ENCODE peak calls at places on chromosomes 11 and 22, in six cellular contexts. R is iPS DF 6.9; Y is right lobe of liver; C is Jurkat, Clone E6-1; N is IMR-90; J is mammary epithelial cell. D is an unnamed sample.

GRCh38 chr11:22459053-22459452 is 120.9 kb downstream of the SLC17A6 start:
- DNase-seq in R (no peak), Y (no peak), C (no peak), N (peak; percentile 79), J (peak; percentile 89), D (peak; percentile 72)

GRCh38 chr11:118979434-118979833 is 7.9 kb downstream of the FOXR1 start:
- DNase-seq in R (no peak), Y (no peak), C (no peak), N (no peak), J (no peak), D (no peak)

GRCh38 chr11:8083088-8083395 is 2.0 kb downstream of the TUB start:
- DNase-seq in R (no peak), Y (no peak), C (no peak), N (no peak), J (no peak), D (no peak)

GRCh38 chr22:37148031-37148651 is 1.6 kb downstream of the IL2RB start:
- DNase-seq in R (no peak), Y (no peak), C (no peak), N (no peak), J (no peak), D (no peak)

GRCh38 chr11:122232985-122233384 is 117.0 kb upstream of the BLID start:
- DNase-seq in R (no peak), Y (no peak), C (no peak), N (no peak), J (no peak), D (no peak)

GRCh38 chr22:47656806-47657205 is 894.4 kb downstream of the TBC1D22A start:
- DNase-seq in R (no peak), Y (no peak), C (no peak), N (no peak), J (no peak), D (no peak)

GRCh38 chr22:20653795-20654342 is 120.0 kb upstream of the SERPIND1 start:
- DNase-seq in R (no peak), Y (no peak), C (no peak), N (no peak), J (no peak), D (no peak)

GRCh38 chr22:30304495-30305244 is 15.4 kb upstream of the CASTOR1 start:
- DNase-seq in R (no peak), Y (no peak), C (no peak), N (no peak), J (peak; percentile 88), D (no peak)

GRCh38 chr22:38320605-38321402 is 3.6 kb upstream of the CSNK1E start:
- DNase-seq in R (no peak), Y (no peak), C (no peak), N (no peak), J (no peak), D (no peak)

GRCh38 chr11:123590296-123590912 is 64.0 kb downstream of the SCN3B start:
- DNase-seq in R (no peak), Y (peak; percentile 40), C (no peak), N (peak; percentile 53), J (peak; percentile 11), D (peak; percentile 58)

GRCh38 chr11:103086461-103086860 is 5.5 kb downstream of the DCUN1D5 start:
- DNase-seq in R (no peak), Y (no peak), C (no peak), N (peak; percentile 36), J (no peak), D (no peak)

GRCh38 chr11:15938983-15939382 is 417.4 kb downstream of the SOX6 start:
- DNase-seq in R (no peak), Y (no peak), C (no peak), N (no peak), J (no peak), D (no peak)

GRCh38 chr11:94528551-94528950 is 15.2 kb upstream of the FUT4 start:
- DNase-seq in R (no peak), Y (no peak), C (no peak), N (no peak), J (no peak), D (no peak)

GRCh38 chr11:77147036-77147315 is 18.9 kb downstream of the MYO7A start:
- DNase-seq in R (no peak), Y (no peak), C (no peak), N (no peak), J (no peak), D (no peak)

DNA sequence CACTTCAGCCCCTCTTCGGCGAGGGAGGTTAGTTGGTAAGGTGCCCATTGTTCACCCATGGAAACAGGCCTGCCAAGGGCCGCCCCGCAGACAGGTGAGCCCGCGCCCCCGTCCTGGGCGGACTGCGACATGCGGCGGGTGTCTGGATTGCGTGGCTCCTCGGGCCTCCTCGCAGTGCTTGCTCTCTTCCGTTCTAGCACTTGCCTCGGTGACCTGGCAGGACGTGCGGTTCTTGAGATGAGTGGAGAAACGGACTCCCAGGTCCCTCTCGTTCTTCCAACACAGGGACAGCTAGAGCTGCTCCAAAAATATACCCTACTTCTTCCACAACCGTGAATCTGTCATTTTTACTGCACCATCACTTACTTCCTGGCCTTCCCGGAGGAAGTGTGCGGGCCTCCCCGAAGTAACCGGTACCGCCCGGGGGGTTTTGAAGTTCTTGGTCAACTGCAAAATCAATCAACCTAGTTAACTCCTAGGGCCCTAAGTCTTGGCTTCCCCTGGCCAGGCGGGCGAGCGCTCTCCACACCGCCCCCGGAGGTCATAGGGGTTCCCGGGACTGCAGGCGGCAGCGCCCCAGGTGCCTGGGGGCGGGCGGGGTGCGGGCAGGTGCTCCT is 745 bp upstream of the ZBTB44 start:
- DNase-seq in R (peak; percentile 16), Y (peak; percentile 38), C (no peak), N (no peak), J (no peak), D (no peak)
- H3K4me3 ChIP-seq in R (peak overlapping the region; percentile 46), Y (peak overlapping the region; percentile 84), C (peak overlapping the region; percentile 87), N (no peak overlapping the region), J (peak overlapping the region; percentile 38), D (peak overlapping the region; percentile 50)

GRCh38 chr22:23773247-23774113 is 831 bp downstream of the MMP11 start:
- DNase-seq in R (no peak), Y (no peak), C (no peak), N (no peak), J (no peak), D (no peak)
- H3K4me3 ChIP-seq in R (peak overlapping the region; percentile 64), Y (peak overlapping the region; percentile 35), C (no peak overlapping the region), N (peak overlapping the region; percentile 41), J (peak overlapping the region; percentile 31), D (peak overlapping the region; percentile 49)

GRCh38 chr11:104799251-104799650 is 99.0 kb downstream of the CASP12 start:
- DNase-seq in R (no peak), Y (no peak), C (no peak), N (no peak), J (no peak), D (no peak)
- H3K4me3 ChIP-seq in R (no peak overlapping the region), Y (no peak overlapping the region), C (no peak overlapping the region), N (no peak overlapping the region), J (no peak overlapping the region), D (no peak overlapping the region)

GRCh38 chr11:110253525-110253924 is 42.9 kb downstream of the RDX start:
- DNase-seq in R (no peak), Y (no peak), C (no peak), N (no peak), J (no peak), D (no peak)
- H3K4me3 ChIP-seq in R (no peak overlapping the region), Y (no peak overlapping the region), C (no peak overlapping the region), N (no peak overlapping the region), J (no peak overlapping the region), D (no peak overlapping the region)

GRCh38 chr11:108170191-108170590 is 48.8 kb downstream of the ACAT1 start:
- DNase-seq in R (no peak), Y (no peak), C (no peak), N (no peak), J (no peak), D (no peak)
- H3K4me3 ChIP-seq in R (no peak overlapping the region), Y (peak overlapping the region; percentile 11), C (no peak overlapping the region), N (no peak overlapping the region), J (no peak overlapping the region), D (no peak overlapping the region)

DNA sequence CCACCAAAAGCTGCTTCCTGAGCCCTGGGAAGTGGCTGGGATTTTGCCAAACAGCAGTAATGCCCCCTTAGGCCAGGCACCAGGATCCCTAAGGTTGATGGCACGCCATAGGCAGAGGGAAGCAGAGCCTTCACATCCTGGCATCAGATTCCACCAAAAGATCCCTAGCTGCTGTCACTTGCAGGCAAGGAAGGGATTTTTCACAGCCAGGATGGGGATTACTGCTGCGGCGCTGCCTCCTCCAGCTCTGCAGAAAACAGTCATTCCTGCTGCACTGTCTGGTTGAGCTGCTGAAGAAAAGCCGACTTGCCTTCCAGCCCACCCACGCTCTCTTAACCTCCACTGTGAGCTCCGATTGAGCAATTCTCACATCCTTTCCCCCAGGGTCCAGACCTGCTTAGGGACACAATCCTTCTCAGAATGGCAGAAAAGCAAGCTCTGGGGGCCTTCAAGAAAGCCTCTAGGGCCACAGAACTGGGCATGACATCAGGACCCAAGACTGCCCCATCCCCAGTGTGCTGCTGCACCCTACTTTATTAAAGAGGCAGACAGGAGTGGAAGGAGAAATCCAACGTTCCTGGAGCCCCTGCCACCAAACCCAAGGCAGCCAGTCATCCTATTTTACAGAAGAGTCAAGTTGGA is 19.9 kb downstream of the SYN3 start:
- DNase-seq in R (no peak), Y (no peak), C (no peak), N (no peak), J (peak; percentile 27), D (no peak)
- H3K4me3 ChIP-seq in R (no peak overlapping the region), Y (no peak overlapping the region), C (no peak overlapping the region), N (no peak overlapping the region), J (no peak overlapping the region), D (no peak overlapping the region)

DNA sequence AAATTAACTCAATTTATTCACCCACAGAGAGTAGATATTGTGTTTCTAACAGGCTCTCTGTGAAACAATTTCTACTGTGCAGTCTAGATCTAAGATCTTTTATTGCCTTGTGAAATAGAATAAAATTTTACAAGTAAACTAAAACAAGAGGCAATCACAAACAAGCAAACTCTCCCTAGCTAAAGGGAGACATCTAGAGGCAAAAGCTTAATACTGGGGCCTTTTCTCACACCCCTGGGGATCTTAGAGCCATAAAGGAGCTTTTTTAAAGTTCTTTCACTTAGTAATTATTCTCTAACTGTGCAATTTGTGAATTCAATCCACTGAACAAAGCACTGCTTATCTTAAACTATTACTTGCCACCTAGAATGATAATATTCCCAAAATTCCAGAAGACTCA is 19.7 kb downstream of the ALG9 start:
- DNase-seq in R (no peak), Y (no peak), C (no peak), N (peak; percentile 35), J (no peak), D (no peak)
- H3K4me3 ChIP-seq in R (no peak overlapping the region), Y (no peak overlapping the region), C (no peak overlapping the region), N (no peak overlapping the region), J (no peak overlapping the region), D (no peak overlapping the region)

GRCh38 chr11:1486054-1486825 is at the start of gene MOB2:
- DNase-seq in R (no peak), Y (peak; percentile 42), C (no peak), N (peak; percentile 4), J (no peak), D (no peak)
- H3K4me3 ChIP-seq in R (no peak within 1 kb of the TSS), Y (no peak within 1 kb of the TSS), C (no peak within 1 kb of the TSS), N (no peak within 1 kb of the TSS), J (no peak within 1 kb of the TSS), D (no peak within 1 kb of the TSS)

GRCh38 chr11:72780291-72781062 is 13.4 kb downstream of the STARD10 start:
- DNase-seq in R (no peak), Y (no peak), C (no peak), N (no peak), J (peak; percentile 20), D (no peak)
- H3K4me3 ChIP-seq in R (peak overlapping the region; percentile 58), Y (peak overlapping the region; percentile 67), C (no peak overlapping the region), N (peak overlapping the region; percentile 48), J (peak overlapping the region; percentile 66), D (peak overlapping the region; percentile 29)